ENCODE peak calls at places on chromosomes 2 and 18, in six cellular contexts. F, H, S, A, G and K are unnamed samples.

GRCh38 chr2:120844098-120844738 is 108.5 kb downstream of the GLI2 start:
- DNase-seq in H (no peak), G (peak), S (peak), F (no peak), A (no peak), K (no peak)

GRCh38 chr18:75455249-75456183 is 28.0 kb upstream of the SMIM21 start:
- DNase-seq in F (peak), A (peak), H (peak), G (no peak), S (peak), K (peak)

GRCh38 chr2:9087151-9087681 is 83.7 kb upstream of the MBOAT2 start:
- DNase-seq in H (no peak), F (no peak), G (peak), S (peak), A (no peak), K (peak)

GRCh38 chr2:163551974-163552373 is 183.8 kb downstream of the FIGN start:
- DNase-seq in G (no peak), H (no peak), S (peak), A (no peak), F (no peak), K (no peak)

GRCh38 chr2:239472220-239472775 is 71.5 kb upstream of the HDAC4 start:
- DNase-seq in S (no peak), A (no peak), H (no peak), F (no peak), G (no peak), K (no peak)

GRCh38 chr18:39946623-39947061 is 2008.4 kb upstream of the PIK3C3 start:
- DNase-seq in H (peak), F (no peak), S (peak), G (peak), A (no peak), K (peak)

GRCh38 chr2:138455691-138456090 is 45.9 kb upstream of the SPOPL start:
- DNase-seq in G (peak), H (no peak), F (no peak), S (no peak), A (no peak), K (no peak)

GRCh38 chr2:120231974-120232635 is 8.9 kb upstream of the TMEM185B start:
- DNase-seq in S (peak), F (no peak), G (no peak), H (peak), A (no peak), K (peak)

GRCh38 chr2:230925443-230925878 is 419 bp upstream of the GPR55 start:
- DNase-seq in G (no peak), A (no peak), H (peak), F (no peak), S (no peak), K (no peak)

GRCh38 chr2:197215988-197216979 is 94.3 kb downstream of the ANKRD44 start:
- DNase-seq in G (no peak), H (no peak), A (no peak), S (peak), F (no peak), K (peak)

GRCh38 chr2:239015769-239016675 is 168.1 kb downstream of the TWIST2 start:
- DNase-seq in H (no peak), A (no peak), F (no peak), S (no peak), G (no peak), K (no peak)

GRCh38 chr2:191467113-191467512 is 210.8 kb upstream of the NABP1 start:
- DNase-seq in H (no peak), A (no peak), F (no peak), G (no peak), S (no peak), K (no peak)

GRCh38 chr2:12006841-12007240 is 260.4 kb downstream of the LPIN1 start:
- DNase-seq in A (peak), G (no peak), F (peak), H (peak), S (peak), K (peak)

GRCh38 chr2:42929985-42930581 is 137.7 kb upstream of the HAAO start:
- DNase-seq in S (peak), F (no peak), H (no peak), A (no peak), G (no peak), K (peak)

GRCh38 chr2:42928161-42928691 is 135.8 kb upstream of the HAAO start:
- DNase-seq in S (no peak), A (no peak), G (no peak), F (no peak), H (no peak), K (no peak)

GRCh38 chr2:42929577-42929984 is 137.2 kb upstream of the HAAO start:
- DNase-seq in A (no peak), G (no peak), S (no peak), H (no peak), F (no peak), K (no peak)

GRCh38 chr2:42927334-42928160 is 135.2 kb upstream of the HAAO start:
- DNase-seq in S (no peak), A (no peak), H (no peak), G (no peak), F (no peak), K (peak)

DNA sequence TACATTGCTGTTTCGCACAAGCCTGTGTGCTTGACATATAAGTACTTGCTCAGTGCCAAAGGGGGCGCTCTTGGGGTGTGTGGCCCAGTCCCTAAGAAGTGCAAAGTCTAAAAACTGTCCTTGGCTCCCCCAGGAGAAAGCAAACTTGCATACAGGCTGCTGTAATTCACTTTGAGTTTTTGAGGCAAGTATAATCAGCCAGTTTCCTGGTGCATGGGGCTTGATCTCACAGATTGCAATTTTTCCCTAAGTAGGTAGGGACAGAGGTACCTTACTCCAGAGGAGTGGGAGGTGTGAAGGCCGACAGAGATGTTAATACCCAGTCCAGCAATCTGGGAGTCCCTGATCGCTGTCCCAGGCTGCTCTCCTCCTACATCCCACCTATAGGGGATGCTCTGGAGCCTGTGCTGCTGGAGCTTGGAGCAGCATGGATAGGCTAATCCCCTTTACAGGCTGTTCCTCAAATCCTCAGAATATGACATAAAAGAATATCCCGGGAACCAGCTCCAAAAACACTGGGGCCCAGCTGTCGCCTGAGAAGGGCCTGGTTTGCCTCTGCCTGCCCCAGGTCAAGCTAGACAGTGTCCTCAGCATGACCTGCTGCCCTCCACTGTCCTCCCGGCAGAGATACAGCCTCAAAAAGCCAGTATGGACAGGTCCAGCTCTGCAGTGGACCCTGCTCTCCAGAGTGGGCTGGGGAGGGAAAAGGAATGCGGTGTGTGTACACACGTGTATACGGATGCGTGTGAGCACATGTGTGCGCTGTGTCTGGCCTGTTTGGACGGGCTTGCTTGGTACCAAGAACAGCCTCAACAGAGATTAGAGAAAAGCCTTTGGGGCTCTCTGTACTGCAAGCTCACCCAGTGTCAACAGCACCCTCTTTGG is 136.6 kb upstream of the HAAO start:
- DNase-seq in A (no peak), S (peak), F (peak), H (peak), G (no peak), K (peak)
- H2AFZ ChIP-seq in A (peak), S (peak), F (peak), H (no peak), G (no peak), K (peak)

GRCh38 chr2:171016125-171016524 is 87.1 kb downstream of the GORASP2 start:
- DNase-seq in A (no peak), F (no peak), G (no peak), S (no peak), H (no peak), K (no peak)

GRCh38 chr2:171013851-171014250 is 84.8 kb downstream of the GORASP2 start:
- DNase-seq in H (no peak), F (no peak), A (no peak), S (no peak), G (no peak), K (no peak)

DNA sequence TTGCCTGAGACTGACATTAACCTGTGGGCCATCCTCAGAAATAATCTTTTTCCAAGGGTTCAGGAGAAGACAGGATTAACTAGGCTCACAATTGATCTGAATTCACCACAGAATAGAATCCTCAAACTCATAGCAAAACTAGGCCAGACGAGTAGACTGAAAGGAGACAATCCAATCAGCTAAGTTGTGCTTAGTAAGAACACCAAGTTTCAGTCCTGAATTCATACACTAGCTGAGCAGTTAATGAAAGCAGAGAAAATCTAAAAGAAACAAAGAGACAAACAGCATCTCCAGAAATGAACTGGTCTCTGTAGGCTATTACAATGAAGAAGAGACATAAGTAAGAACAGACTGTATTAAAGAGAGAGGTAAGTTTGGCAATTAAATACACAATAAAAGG is 89.5 kb downstream of the GORASP2 start:
- DNase-seq in H (no peak), S (no peak), A (no peak), F (no peak), G (no peak), K (no peak)
- H4K8ac ChIP-seq in H (no peak), S (no peak), A (no peak), F (no peak), G (no peak), K (no peak)

DNA sequence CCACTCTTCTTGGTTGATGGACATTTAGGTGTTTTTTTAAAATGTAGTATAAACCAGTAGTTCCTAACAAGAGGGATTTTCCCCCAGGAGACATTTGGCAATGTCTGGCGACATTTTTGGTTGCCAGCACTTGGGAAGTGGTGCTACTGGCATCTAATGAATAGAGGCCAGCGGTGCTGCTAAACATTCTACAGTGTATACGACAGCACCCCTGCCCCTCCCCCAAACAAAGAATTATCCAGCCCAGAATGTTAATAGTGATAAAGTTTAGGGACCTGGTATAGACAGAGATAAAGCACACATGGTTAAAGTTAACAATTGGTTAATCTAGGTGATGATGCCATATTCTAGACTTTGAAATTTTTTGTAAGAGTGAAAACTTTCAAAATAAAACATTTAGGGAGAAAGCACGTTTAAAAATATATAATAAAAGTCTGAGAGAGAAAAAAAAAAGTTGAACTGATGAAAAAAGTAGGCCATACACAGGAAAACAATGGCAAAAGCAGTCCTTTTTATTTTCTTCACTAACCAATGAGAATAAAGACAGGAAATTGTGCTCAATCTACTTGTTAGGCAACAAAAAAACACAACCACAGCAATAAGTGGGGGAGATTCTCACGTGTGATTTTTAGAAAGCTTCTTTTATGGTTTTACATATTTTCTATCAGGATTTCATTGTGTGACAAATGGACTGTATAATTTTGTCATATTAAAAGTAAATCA is 14.8 kb downstream of the FBXO48 start:
- DNase-seq in F (no peak), G (no peak), H (no peak), A (no peak), S (no peak), K (no peak)
- H2AFZ ChIP-seq in F (no peak), G (no peak), H (no peak), A (no peak), S (no peak), K (no peak)

DNA sequence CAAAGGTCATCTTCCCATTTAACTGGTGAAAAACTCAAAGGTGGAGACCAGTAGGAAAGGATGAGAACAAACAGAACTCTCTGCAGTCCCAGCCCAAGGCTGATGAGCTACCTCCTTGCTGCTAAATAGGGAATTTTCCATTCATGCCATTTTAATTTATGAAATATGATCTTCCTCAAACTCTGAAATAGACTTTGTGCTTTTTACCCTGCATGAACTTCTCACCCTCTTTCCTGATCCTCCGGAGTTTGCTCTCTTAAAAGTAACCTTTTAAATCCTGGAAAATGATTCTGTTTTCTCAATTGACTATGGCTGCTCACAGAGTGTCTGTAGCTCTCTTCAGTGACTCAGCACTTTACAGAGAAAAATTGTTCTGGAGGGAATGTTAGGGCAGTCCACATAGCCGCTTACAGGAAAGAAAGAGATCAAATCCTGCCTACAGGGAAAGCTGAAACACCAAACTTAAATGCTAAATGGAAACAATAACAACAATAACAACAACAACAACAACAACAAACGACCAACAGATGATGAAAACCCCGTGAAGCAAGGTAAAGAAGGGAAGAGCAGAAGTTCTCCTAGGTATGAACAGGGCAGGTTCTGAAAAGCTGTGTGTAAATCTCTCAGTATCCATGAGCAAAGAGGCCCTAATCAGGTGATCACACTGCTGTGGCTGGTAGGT is 79.8 kb upstream of the SESTD1 start:
- DNase-seq in S (peak), H (no peak), F (no peak), G (peak), A (no peak), K (peak)
- H4K8ac ChIP-seq in S (peak), H (no peak), F (no peak), G (peak), A (no peak), K (peak)

GRCh38 chr18:56635007-56635406 is 3.4 kb downstream of the TXNL1 start:
- DNase-seq in F (no peak), S (no peak), H (no peak), G (no peak), A (no peak), K (no peak)

GRCh38 chr18:56637897-56638231 is 528 bp downstream of the TXNL1 start:
- DNase-seq in G (peak), H (no peak), A (no peak), S (peak), F (no peak), K (no peak)

GRCh38 chr18:56641714-56642331 is 3.4 kb upstream of the TXNL1 start:
- DNase-seq in S (peak), G (no peak), H (no peak), A (no peak), F (no peak), K (peak)

GRCh38 chr18:56639094-56639361 is 636 bp upstream of the TXNL1 start:
- DNase-seq in S (no peak), H (no peak), F (no peak), A (no peak), G (no peak), K (no peak)

GRCh38 chr18:56638232-56639093 is at the start of gene TXNL1:
- DNase-seq in G (peak), F (peak), A (peak), S (peak), H (peak), K (peak)
- H2AFZ ChIP-seq in G (peak), F (peak), A (peak), S (peak), H (no peak), K (peak)

GRCh38 chr2:118810766-118811165 is 36.7 kb downstream of the EN1 start:
- DNase-seq in G (no peak), S (no peak), F (no peak), A (no peak), H (no peak), K (no peak)

GRCh38 chr2:118806797-118807667 is 40.4 kb downstream of the EN1 start:
- DNase-seq in H (no peak), S (no peak), G (no peak), F (no peak), A (no peak), K (no peak)

GRCh38 chr2:118808429-118808809 is 39.0 kb downstream of the EN1 start:
- DNase-seq in A (no peak), G (no peak), H (no peak), S (no peak), F (no peak), K (no peak)

GRCh38 chr2:118805061-118805690 is 42.3 kb downstream of the EN1 start:
- DNase-seq in G (peak), H (no peak), F (no peak), S (no peak), A (no peak), K (no peak)

GRCh38 chr2:118807668-118808428 is 39.6 kb downstream of the EN1 start:
- DNase-seq in S (no peak), G (no peak), A (no peak), F (peak), H (no peak), K (no peak)
- H4K8ac ChIP-seq in S (no peak), G (no peak), A (peak), F (no peak), H (no peak), K (no peak)